ENCODE peak calls at places on chromosomes 1 and 21, in four cellular contexts. O, U, M and C are unnamed samples.

GRCh38 chr21:38861989-38862683 is 56.4 kb downstream of the ETS2 start:
- DNase-seq in U (peak; percentile 33), O (no peak), M (no peak), C (peak; percentile 18)

GRCh38 chr21:43817157-43818086 is 28.0 kb downstream of the RRP1 start:
- DNase-seq in O (no peak), U (no peak), M (no peak), C (no peak)

GRCh38 chr21:44006656-44007055 is 5.5 kb upstream of the TRAPPC10 start:
- DNase-seq in U (no peak), O (no peak), M (peak; percentile 48), C (peak; percentile 70)

GRCh38 chr1:230694991-230695390 is 18.9 kb downstream of the AGT start:
- DNase-seq in U (no peak), O (no peak), M (no peak), C (peak; percentile 17)

GRCh38 chr1:176866011-176866410 is 298.5 kb downstream of the ASTN1 start:
- DNase-seq in M (no peak), O (no peak), U (peak; percentile 82), C (no peak)

GRCh38 chr1:19390901-19391595 is 78.9 kb downstream of the SLC66A1 start:
- DNase-seq in O (no peak), U (peak; percentile 93), M (peak; percentile 93), C (peak; percentile 94)

GRCh38 chr1:84156210-84156621 is 12.1 kb downstream of the PRKACB start:
- DNase-seq in U (peak; percentile 84), O (no peak), M (peak; percentile 74), C (peak; percentile 84)

GRCh38 chr1:229147086-229147485 is 123.8 kb upstream of the RAB4A start:
- DNase-seq in O (no peak), U (no peak), M (no peak), C (no peak)

GRCh38 chr1:187270256-187270655 is 441.5 kb downstream of the PLA2G4A start:
- DNase-seq in M (no peak), U (no peak), O (no peak), C (no peak)

GRCh38 chr1:103307751-103308150 is 199.4 kb upstream of the COL11A1 start:
- DNase-seq in M (no peak), O (no peak), U (no peak), C (no peak)

GRCh38 chr1:232238009-232238408 is 391.9 kb downstream of the SIPA1L2 start:
- DNase-seq in O (no peak), U (no peak), M (no peak), C (no peak)

GRCh38 chr1:39453603-39454002 is 37.8 kb upstream of the BMP8A start:
- DNase-seq in M (peak; percentile 85), U (peak; percentile 69), O (no peak), C (peak; percentile 94)

GRCh38 chr1:31762726-31763670 is 1.1 kb downstream of the ADGRB2 start:
- DNase-seq in O (no peak), M (peak; percentile 52), U (peak; percentile 84), C (no peak)

GRCh38 chr1:111745670-111746613 is 6.7 kb upstream of the INKA2 start:
- DNase-seq in M (no peak), O (no peak), U (peak; percentile 54), C (no peak)

GRCh38 chr1:7046891-7047290 is 261.6 kb downstream of the CAMTA1 start:
- DNase-seq in U (no peak), M (no peak), O (no peak), C (peak; percentile 2)

GRCh38 chr1:243596441-243597183 is 253.4 kb downstream of the AKT3 start:
- DNase-seq in U (peak; percentile 89), M (peak; percentile 93), O (no peak), C (peak; percentile 95)

GRCh38 chr1:41884256-41885240 is 34.2 kb downstream of the HIVEP3 start:
- DNase-seq in M (no peak), O (no peak), U (no peak), C (no peak)

GRCh38 chr1:116375165-116375883 is 2.3 kb downstream of the ATP1A1 start:
- DNase-seq in O (no peak), M (peak; percentile 62), U (peak; percentile 46), C (peak; percentile 15)

GRCh38 chr1:87243573-87243972 is 85.1 kb upstream of the LMO4 start:
- DNase-seq in U (peak; percentile 60), M (peak; percentile 36), O (no peak), C (peak; percentile 51)

GRCh38 chr21:15848632-15849031 is 118.8 kb downstream of the USP25 start:
- DNase-seq in U (peak; percentile 70), M (peak; percentile 42), O (no peak), C (peak; percentile 44)

GRCh38 chr1:214165850-214166374 is 115.0 kb upstream of the SMYD2 start:
- DNase-seq in O (no peak), M (no peak), U (no peak), C (no peak)

GRCh38 chr1:173050865-173051264 is at the start of gene TNFSF18:
- DNase-seq in O (no peak), U (peak; percentile 83), M (peak; percentile 66), C (peak; percentile 91)

GRCh38 chr1:116997666-116998065 is 3.9 kb upstream of the CD101 start:
- DNase-seq in U (peak; percentile 8), O (no peak), M (no peak), C (no peak)

GRCh38 chr1:8889103-8889846 is 10.8 kb upstream of the ENO1 start:
- DNase-seq in O (no peak), M (no peak), U (no peak), C (peak; percentile 46)

GRCh38 chr1:30749691-30750583 is 7.6 kb downstream of the LAPTM5 start:
- DNase-seq in M (no peak), O (no peak), U (no peak), C (no peak)

GRCh38 chr1:4585216-4585615 is 69.2 kb upstream of the AJAP1 start:
- DNase-seq in U (no peak), M (no peak), O (no peak), C (no peak)

GRCh38 chr21:15437873-15438272 is 291.9 kb upstream of the USP25 start:
- DNase-seq in U (peak; percentile 1), M (peak; percentile 75), O (no peak), C (peak; percentile 75)

GRCh38 chr1:99869304-99869703 is 19.1 kb downstream of the AGL start:
- DNase-seq in O (no peak), M (peak; percentile 34), U (peak; percentile 16), C (peak; percentile 80)

GRCh38 chr1:210711825-210712224 is 383.1 kb downstream of the HHAT start:
- DNase-seq in O (no peak), M (no peak), U (no peak), C (no peak)

GRCh38 chr1:193799948-193800690 is 613.7 kb upstream of the B3GALT2 start:
- DNase-seq in O (no peak), U (no peak), M (no peak), C (no peak)

GRCh38 chr1:153192697-153193096 is 10.5 kb upstream of the LELP1 start:
- DNase-seq in M (no peak), U (no peak), O (peak; percentile 46), C (no peak)

GRCh38 chr1:93552751-93553455 is 105.0 kb downstream of the FNBP1L start:
- DNase-seq in U (peak; percentile 58), O (no peak), M (peak; percentile 41), C (peak; percentile 85)

GRCh38 chr1:90723561-90724108 is 6.5 kb upstream of the BARHL2 start:
- DNase-seq in O (no peak), U (no peak), M (no peak), C (no peak)
- H3K4me3 ChIP-seq in O (no peak overlapping the region), U (peak overlapping the region; percentile 6), M (peak overlapping the region; percentile 10), C (peak overlapping the region; percentile 34)

GRCh38 chr1:10793129-10793651 is 3.3 kb downstream of the CASZ1 start:
- DNase-seq in M (peak; percentile 13), O (no peak), U (peak; percentile 33), C (peak; percentile 15)

GRCh38 chr1:10794724-10795304 is 1.6 kb downstream of the CASZ1 start:
- DNase-seq in M (peak; percentile 18), O (no peak), U (peak; percentile 26), C (peak; percentile 13)

GRCh38 chr1:10796029-10796944 is at the start of gene CASZ1:
- DNase-seq in M (peak; percentile 86), U (peak; percentile 95), O (peak; percentile 76), C (peak; percentile 84)

GRCh38 chr1:10791117-10791951 is 5.1 kb downstream of the CASZ1 start:
- DNase-seq in O (no peak), M (no peak), U (no peak), C (no peak)

GRCh38 chr1:10795305-10796021 is 983 bp downstream of the CASZ1 start:
- DNase-seq in O (no peak), M (peak; percentile 12), U (peak; percentile 30), C (peak; percentile 10)
- H3K4me3 ChIP-seq in O (peak overlapping the region; percentile 46), M (peak overlapping the region; percentile 49), U (peak overlapping the region; percentile 42), C (peak overlapping the region; percentile 37)

GRCh38 chr1:25544819-25545218 is 1.4 kb downstream of the LDLRAP1 start:
- DNase-seq in U (peak; percentile 54), O (no peak), M (no peak), C (no peak)
- H3K4me3 ChIP-seq in U (peak overlapping the region; percentile 76), O (peak overlapping the region; percentile 69), M (peak overlapping the region; percentile 81), C (peak overlapping the region; percentile 78)

DNA sequence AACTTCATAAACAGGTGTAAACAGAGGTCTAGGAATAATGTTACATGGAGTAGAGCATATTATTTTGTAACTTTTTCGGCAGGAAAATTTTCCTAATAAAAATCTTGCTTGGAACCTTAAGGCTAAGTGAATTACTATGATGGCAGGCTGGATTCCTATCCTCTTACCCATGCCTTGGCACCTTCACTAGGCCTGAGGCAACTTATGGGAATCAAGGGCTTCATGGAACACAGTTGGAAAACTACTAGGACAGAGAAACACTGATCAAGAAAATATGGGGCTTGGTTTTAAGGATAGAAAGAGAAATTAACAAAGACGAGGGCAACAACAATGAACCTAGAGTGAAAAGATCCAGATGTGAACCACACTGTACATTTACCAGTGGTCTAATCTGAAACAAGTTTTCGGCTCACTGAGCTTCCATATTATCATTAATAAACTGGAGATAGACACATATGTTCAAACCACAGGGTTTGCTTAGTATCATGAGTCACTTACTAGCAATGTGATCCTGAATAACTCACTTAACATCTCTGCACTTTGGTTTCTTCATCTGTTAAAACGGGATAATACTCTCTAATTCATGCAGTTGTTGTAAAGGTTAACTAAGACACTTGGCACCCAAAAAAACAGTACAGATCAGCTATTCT is 68.5 kb downstream of the GPATCH2 start:
- DNase-seq in M (peak; percentile 91), U (peak; percentile 84), O (no peak), C (peak; percentile 88)
- H3K4me3 ChIP-seq in M (no peak overlapping the region), U (no peak overlapping the region), O (no peak overlapping the region), C (no peak overlapping the region)

GRCh38 chr1:203028067-203028783 is 1.9 kb downstream of the PPFIA4 start:
- DNase-seq in O (no peak), U (no peak), M (no peak), C (no peak)
- H3K4me3 ChIP-seq in O (no peak overlapping the region), U (no peak overlapping the region), M (no peak overlapping the region), C (no peak overlapping the region)

DNA sequence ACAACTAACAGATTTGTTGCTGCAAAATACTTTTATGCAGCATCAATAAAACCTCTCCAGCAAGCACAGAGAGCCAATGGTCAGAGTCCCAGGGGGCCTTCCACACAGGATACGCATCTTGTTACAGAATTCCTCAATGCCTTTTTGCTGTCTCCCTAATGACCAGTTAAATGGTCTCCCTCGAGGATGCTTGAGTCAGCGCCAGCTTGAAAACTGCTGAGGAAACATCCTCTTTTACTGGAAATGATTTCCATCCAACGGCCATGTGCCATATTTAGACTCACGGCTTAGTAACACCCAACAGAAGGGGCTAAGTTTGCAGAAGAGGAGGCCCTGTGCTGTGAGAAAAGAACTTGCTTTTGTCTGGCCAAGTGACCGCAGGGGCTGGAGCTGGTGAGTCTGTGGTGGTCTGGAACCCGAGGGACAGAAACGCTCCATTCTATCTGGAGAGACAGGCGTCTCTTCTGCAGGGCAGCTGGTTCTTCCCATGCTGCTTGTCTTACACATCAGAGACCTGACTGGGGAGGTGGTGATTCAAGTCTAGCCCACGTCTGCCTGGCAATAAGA is 496.4 kb downstream of the SETD4 start:
- DNase-seq in O (no peak), M (peak; percentile 93), U (peak; percentile 93), C (peak; percentile 96)
- H3K4me3 ChIP-seq in O (no peak overlapping the region), M (no peak overlapping the region), U (peak overlapping the region; percentile 8), C (no peak overlapping the region)